ENCODE peak calls at places on chromosomes 12 and 14, in ten cellular contexts. One of them, this sample, is unnamed.
A peak's percentile ranks its signal among the peaks of the same experiment; 100 is the strongest.

GRCh38 chr14:75675265-75675960 is 14.4 kb downstream of the TTLL5 start:
- DNase-seq in CD4-positive, CD25-positive, alpha-beta regulatory T cell: no peak
- DNase-seq in tibial artery: no peak
- DNase-seq in endothelial cell of umbilical vein: no peak
- DNase-seq in A549: no peak
- DNase-seq in HepG2: no peak
- DNase-seq in SJSA1: no peak
- DNase-seq in small intestine: no peak
- DNase-seq in stomach: no peak
- DNase-seq in cardiac muscle cell: peak; percentile 11
- DNase-seq in this sample: no peak

GRCh38 chr14:76820700-76821099 is 5.5 kb upstream of the LRRC74A start:
- DNase-seq in SJSA1: no peak
- DNase-seq in HepG2: no peak
- DNase-seq in cardiac muscle cell: no peak
- DNase-seq in tibial artery: no peak
- DNase-seq in A549: no peak
- DNase-seq in endothelial cell of umbilical vein: no peak
- DNase-seq in stomach: no peak
- DNase-seq in small intestine: no peak
- DNase-seq in CD4-positive, CD25-positive, alpha-beta regulatory T cell: no peak
- DNase-seq in this sample: no peak

GRCh38 chr14:19873178-19873577 is 1.8 kb upstream of the OR4K2 start:
- DNase-seq in HepG2: no peak
- DNase-seq in A549: peak; percentile 23
- DNase-seq in cardiac muscle cell: no peak
- DNase-seq in SJSA1: no peak
- DNase-seq in CD4-positive, CD25-positive, alpha-beta regulatory T cell: no peak
- DNase-seq in small intestine: no peak
- DNase-seq in stomach: no peak
- DNase-seq in tibial artery: no peak
- DNase-seq in endothelial cell of umbilical vein: no peak
- DNase-seq in this sample: no peak

GRCh38 chr12:76311796-76312195 is 36.4 kb downstream of the BBS10 start:
- DNase-seq in A549: peak; percentile 43
- DNase-seq in CD4-positive, CD25-positive, alpha-beta regulatory T cell: no peak
- DNase-seq in small intestine: no peak
- DNase-seq in endothelial cell of umbilical vein: no peak
- DNase-seq in tibial artery: no peak
- DNase-seq in cardiac muscle cell: peak; percentile 39
- DNase-seq in SJSA1: peak; percentile 75
- DNase-seq in HepG2: no peak
- DNase-seq in stomach: no peak
- DNase-seq in this sample: no peak

GRCh38 chr12:12582895-12583303 is 20.2 kb upstream of the DUSP16 start:
- DNase-seq in cardiac muscle cell: peak; percentile 21
- DNase-seq in stomach: no peak
- DNase-seq in HepG2: peak; percentile 71
- DNase-seq in SJSA1: no peak
- DNase-seq in CD4-positive, CD25-positive, alpha-beta regulatory T cell: peak; percentile 62
- DNase-seq in tibial artery: no peak
- DNase-seq in A549: peak; percentile 94
- DNase-seq in endothelial cell of umbilical vein: no peak
- DNase-seq in small intestine: no peak
- DNase-seq in this sample: no peak

GRCh38 chr12:87274594-87275245 is 754.5 kb downstream of the C12orf50 start:
- DNase-seq in endothelial cell of umbilical vein: peak; percentile 47
- DNase-seq in small intestine: no peak
- DNase-seq in stomach: no peak
- DNase-seq in SJSA1: no peak
- DNase-seq in HepG2: no peak
- DNase-seq in A549: peak; percentile 42
- DNase-seq in tibial artery: no peak
- DNase-seq in cardiac muscle cell: peak; percentile 60
- DNase-seq in CD4-positive, CD25-positive, alpha-beta regulatory T cell: no peak
- DNase-seq in this sample: no peak

GRCh38 chr12:124938066-124938465 is 23.6 kb upstream of the UBC start:
- DNase-seq in tibial artery: no peak
- DNase-seq in HepG2: no peak
- DNase-seq in endothelial cell of umbilical vein: peak; percentile 33
- DNase-seq in CD4-positive, CD25-positive, alpha-beta regulatory T cell: peak; percentile 13
- DNase-seq in SJSA1: no peak
- DNase-seq in small intestine: no peak
- DNase-seq in A549: no peak
- DNase-seq in cardiac muscle cell: no peak
- DNase-seq in stomach: no peak
- DNase-seq in this sample: no peak

GRCh38 chr12:31523306-31523705 is 67.6 kb downstream of the DENND5B start:
- DNase-seq in stomach: no peak
- DNase-seq in small intestine: no peak
- DNase-seq in CD4-positive, CD25-positive, alpha-beta regulatory T cell: no peak
- DNase-seq in tibial artery: no peak
- DNase-seq in SJSA1: no peak
- DNase-seq in cardiac muscle cell: no peak
- DNase-seq in HepG2: no peak
- DNase-seq in endothelial cell of umbilical vein: no peak
- DNase-seq in A549: no peak
- DNase-seq in this sample: no peak

GRCh38 chr14:78798757-78799156 is 628.6 kb downstream of the NRXN3 start:
- DNase-seq in HepG2: no peak
- DNase-seq in CD4-positive, CD25-positive, alpha-beta regulatory T cell: no peak
- DNase-seq in endothelial cell of umbilical vein: no peak
- DNase-seq in SJSA1: peak; percentile 4
- DNase-seq in cardiac muscle cell: no peak
- DNase-seq in small intestine: no peak
- DNase-seq in stomach: no peak
- DNase-seq in tibial artery: no peak
- DNase-seq in A549: no peak
- DNase-seq in this sample: no peak

GRCh38 chr14:60981626-60982455 is 796 bp downstream of the SLC38A6 start:
- DNase-seq in cardiac muscle cell: peak; percentile 92
- DNase-seq in tibial artery: no peak
- DNase-seq in A549: peak; percentile 62
- DNase-seq in SJSA1: peak; percentile 36
- DNase-seq in stomach: no peak
- DNase-seq in CD4-positive, CD25-positive, alpha-beta regulatory T cell: peak; percentile 17
- DNase-seq in small intestine: no peak
- DNase-seq in HepG2: peak; percentile 45
- DNase-seq in endothelial cell of umbilical vein: peak; percentile 72
- DNase-seq in this sample: no peak

GRCh38 chr12:63911336-63911735 is 66.8 kb downstream of the SRGAP1 start:
- DNase-seq in A549: no peak
- DNase-seq in stomach: no peak
- DNase-seq in SJSA1: no peak
- DNase-seq in tibial artery: no peak
- DNase-seq in CD4-positive, CD25-positive, alpha-beta regulatory T cell: no peak
- DNase-seq in HepG2: no peak
- DNase-seq in small intestine: no peak
- DNase-seq in cardiac muscle cell: peak; percentile 11
- DNase-seq in endothelial cell of umbilical vein: no peak
- DNase-seq in this sample: no peak

GRCh38 chr14:91872517-91873470 is 5.5 kb upstream of the TC2N start:
- DNase-seq in tibial artery: peak; percentile 96
- DNase-seq in stomach: peak; percentile 94
- DNase-seq in endothelial cell of umbilical vein: peak; percentile 84
- DNase-seq in SJSA1: no peak
- DNase-seq in small intestine: peak; percentile 99
- DNase-seq in A549: peak; percentile 89
- DNase-seq in cardiac muscle cell: peak; percentile 91
- DNase-seq in CD4-positive, CD25-positive, alpha-beta regulatory T cell: peak; percentile 74
- DNase-seq in HepG2: no peak
- DNase-seq in this sample: peak; percentile 85

GRCh38 chr14:20413785-20414117 is 450 bp upstream of the TEP1 start:
- DNase-seq in A549: no peak
- DNase-seq in SJSA1: no peak
- DNase-seq in small intestine: peak; percentile 53
- DNase-seq in CD4-positive, CD25-positive, alpha-beta regulatory T cell: peak; percentile 73
- DNase-seq in stomach: no peak
- DNase-seq in endothelial cell of umbilical vein: peak; percentile 30
- DNase-seq in cardiac muscle cell: no peak
- DNase-seq in tibial artery: no peak
- DNase-seq in HepG2: no peak
- DNase-seq in this sample: no peak

GRCh38 chr14:64114796-64115195 is 179.4 kb downstream of the ESR2 start:
- DNase-seq in SJSA1: no peak
- DNase-seq in CD4-positive, CD25-positive, alpha-beta regulatory T cell: no peak
- DNase-seq in A549: no peak
- DNase-seq in tibial artery: peak; percentile 77
- DNase-seq in HepG2: no peak
- DNase-seq in cardiac muscle cell: no peak
- DNase-seq in small intestine: no peak
- DNase-seq in stomach: no peak
- DNase-seq in endothelial cell of umbilical vein: no peak
- DNase-seq in this sample: no peak
- H3K4me1 ChIP-seq in SJSA1: no peaks in the 10 kb centered on the region
- H3K4me1 ChIP-seq in CD4-positive, CD25-positive, alpha-beta regulatory T cell: no peaks in the 10 kb centered on the region
- H3K4me1 ChIP-seq in A549: no peaks in the 10 kb centered on the region
- H3K4me1 ChIP-seq in tibial artery: peaks cover 89% of the 10 kb centered on the region
- H3K4me1 ChIP-seq in HepG2: no peaks in the 10 kb centered on the region
- H3K4me1 ChIP-seq in cardiac muscle cell: peaks cover 3% of the 10 kb centered on the region
- H3K4me1 ChIP-seq in small intestine: no peaks in the 10 kb centered on the region
- H3K4me1 ChIP-seq in stomach: peaks cover 31% of the 10 kb centered on the region
- H3K4me1 ChIP-seq in endothelial cell of umbilical vein: peaks cover 4% of the 10 kb centered on the region
- H3K4me1 ChIP-seq in this sample: no peaks in the 10 kb centered on the region

GRCh38 chr12:34339922-34340321 is 317.6 kb downstream of the ALG10 start:
- DNase-seq in CD4-positive, CD25-positive, alpha-beta regulatory T cell: no peak
- DNase-seq in SJSA1: no peak
- DNase-seq in tibial artery: no peak
- DNase-seq in A549: no peak
- DNase-seq in endothelial cell of umbilical vein: no peak
- DNase-seq in stomach: no peak
- DNase-seq in cardiac muscle cell: no peak
- DNase-seq in small intestine: no peak
- DNase-seq in HepG2: no peak
- DNase-seq in this sample: no peak
- H3K9me3 ChIP-seq in CD4-positive, CD25-positive, alpha-beta regulatory T cell: no peaks in the 10 kb centered on the region
- H3K9me3 ChIP-seq in SJSA1: peaks cover 31% of the 10 kb centered on the region
- H3K9me3 ChIP-seq in tibial artery: peaks cover 26% of the 10 kb centered on the region
- H3K9me3 ChIP-seq in A549: no peaks in the 10 kb centered on the region
- H3K9me3 ChIP-seq in endothelial cell of umbilical vein: peaks cover 3% of the 10 kb centered on the region
- H3K9me3 ChIP-seq in stomach: peaks cover 92% of the 10 kb centered on the region
- H3K9me3 ChIP-seq in cardiac muscle cell: no peaks in the 10 kb centered on the region
- H3K9me3 ChIP-seq in small intestine: peaks cover 9% of the 10 kb centered on the region
- H3K9me3 ChIP-seq in HepG2: no peaks in the 10 kb centered on the region
- H3K9me3 ChIP-seq in this sample: peaks cover 12% of the 10 kb centered on the region

GRCh38 chr12:111088409-111088808 is 168.0 kb upstream of the MYL2 start:
- DNase-seq in stomach: no peak
- DNase-seq in small intestine: no peak
- DNase-seq in cardiac muscle cell: no peak
- DNase-seq in tibial artery: no peak
- DNase-seq in endothelial cell of umbilical vein: no peak
- DNase-seq in SJSA1: no peak
- DNase-seq in HepG2: no peak
- DNase-seq in CD4-positive, CD25-positive, alpha-beta regulatory T cell: no peak
- DNase-seq in A549: no peak
- DNase-seq in this sample: no peak

GRCh38 chr12:111091036-111091435 is 170.7 kb upstream of the MYL2 start:
- DNase-seq in stomach: no peak
- DNase-seq in cardiac muscle cell: no peak
- DNase-seq in tibial artery: no peak
- DNase-seq in CD4-positive, CD25-positive, alpha-beta regulatory T cell: no peak
- DNase-seq in SJSA1: no peak
- DNase-seq in endothelial cell of umbilical vein: no peak
- DNase-seq in A549: no peak
- DNase-seq in HepG2: no peak
- DNase-seq in small intestine: no peak
- DNase-seq in this sample: no peak

GRCh38 chr12:111089616-111090015 is 169.2 kb upstream of the MYL2 start:
- DNase-seq in small intestine: no peak
- DNase-seq in HepG2: no peak
- DNase-seq in SJSA1: no peak
- DNase-seq in endothelial cell of umbilical vein: no peak
- DNase-seq in cardiac muscle cell: no peak
- DNase-seq in stomach: no peak
- DNase-seq in CD4-positive, CD25-positive, alpha-beta regulatory T cell: no peak
- DNase-seq in A549: no peak
- DNase-seq in tibial artery: no peak
- DNase-seq in this sample: no peak

GRCh38 chr12:111094157-111094772 is 173.9 kb upstream of the MYL2 start:
- DNase-seq in CD4-positive, CD25-positive, alpha-beta regulatory T cell: no peak
- DNase-seq in A549: no peak
- DNase-seq in cardiac muscle cell: no peak
- DNase-seq in SJSA1: no peak
- DNase-seq in small intestine: no peak
- DNase-seq in tibial artery: no peak
- DNase-seq in stomach: no peak
- DNase-seq in endothelial cell of umbilical vein: no peak
- DNase-seq in HepG2: no peak
- DNase-seq in this sample: no peak

GRCh38 chr12:111093428-111094142 is 173.2 kb upstream of the MYL2 start:
- DNase-seq in SJSA1: no peak
- DNase-seq in cardiac muscle cell: no peak
- DNase-seq in small intestine: no peak
- DNase-seq in endothelial cell of umbilical vein: no peak
- DNase-seq in A549: no peak
- DNase-seq in tibial artery: no peak
- DNase-seq in HepG2: no peak
- DNase-seq in stomach: no peak
- DNase-seq in CD4-positive, CD25-positive, alpha-beta regulatory T cell: peak; percentile 38
- DNase-seq in this sample: no peak
- H3K4me1 ChIP-seq in SJSA1: no peaks in the 10 kb centered on the region
- H3K4me1 ChIP-seq in cardiac muscle cell: peaks cover 10% of the 10 kb centered on the region
- H3K4me1 ChIP-seq in small intestine: no peaks in the 10 kb centered on the region
- H3K4me1 ChIP-seq in endothelial cell of umbilical vein: no peaks in the 10 kb centered on the region
- H3K4me1 ChIP-seq in A549: no peaks in the 10 kb centered on the region
- H3K4me1 ChIP-seq in tibial artery: no peaks in the 10 kb centered on the region
- H3K4me1 ChIP-seq in HepG2: no peaks in the 10 kb centered on the region
- H3K4me1 ChIP-seq in stomach: no peaks in the 10 kb centered on the region
- H3K4me1 ChIP-seq in CD4-positive, CD25-positive, alpha-beta regulatory T cell: peaks cover 4% of the 10 kb centered on the region
- H3K4me1 ChIP-seq in this sample: no peaks in the 10 kb centered on the region

GRCh38 chr14:44963775-44964380 is 1.9 kb downstream of the TOGARAM1 start:
- DNase-seq in A549: peak; percentile 33
- DNase-seq in SJSA1: no peak
- DNase-seq in endothelial cell of umbilical vein: peak; percentile 14
- DNase-seq in small intestine: peak; percentile 10
- DNase-seq in HepG2: peak; percentile 41
- DNase-seq in stomach: no peak
- DNase-seq in cardiac muscle cell: no peak
- DNase-seq in CD4-positive, CD25-positive, alpha-beta regulatory T cell: peak; percentile 20
- DNase-seq in tibial artery: no peak
- DNase-seq in this sample: no peak

GRCh38 chr14:44960646-44961045 is 1.1 kb downstream of the KLHL28 start:
- DNase-seq in endothelial cell of umbilical vein: no peak
- DNase-seq in cardiac muscle cell: no peak
- DNase-seq in stomach: no peak
- DNase-seq in small intestine: no peak
- DNase-seq in SJSA1: no peak
- DNase-seq in A549: no peak
- DNase-seq in HepG2: no peak
- DNase-seq in CD4-positive, CD25-positive, alpha-beta regulatory T cell: no peak
- DNase-seq in tibial artery: no peak
- DNase-seq in this sample: no peak

GRCh38 chr14:44961151-44961729 is 507 bp downstream of the KLHL28 start:
- DNase-seq in A549: peak; percentile 53
- DNase-seq in stomach: peak; percentile 51
- DNase-seq in cardiac muscle cell: peak; percentile 78
- DNase-seq in CD4-positive, CD25-positive, alpha-beta regulatory T cell: peak; percentile 75
- DNase-seq in HepG2: no peak
- DNase-seq in small intestine: peak; percentile 72
- DNase-seq in SJSA1: peak; percentile 28
- DNase-seq in tibial artery: peak; percentile 71
- DNase-seq in endothelial cell of umbilical vein: peak; percentile 59
- DNase-seq in this sample: peak; percentile 76

GRCh38 chr14:44961730-44962572 is at the start of the genes KLHL28 and TOGARAM1:
- DNase-seq in tibial artery: peak; percentile 99
- DNase-seq in cardiac muscle cell: peak; percentile 100
- DNase-seq in CD4-positive, CD25-positive, alpha-beta regulatory T cell: peak; percentile 100
- DNase-seq in A549: peak; percentile 100
- DNase-seq in stomach: peak; percentile 98
- DNase-seq in HepG2: peak; percentile 100
- DNase-seq in SJSA1: peak; percentile 95
- DNase-seq in small intestine: peak; percentile 100
- DNase-seq in endothelial cell of umbilical vein: peak; percentile 100
- DNase-seq in this sample: peak; percentile 96

GRCh38 chr14:44962573-44963528 is 861 bp downstream of the TOGARAM1 start:
- DNase-seq in SJSA1: no peak
- DNase-seq in A549: peak; percentile 33
- DNase-seq in cardiac muscle cell: peak; percentile 70
- DNase-seq in tibial artery: peak; percentile 76
- DNase-seq in endothelial cell of umbilical vein: peak; percentile 69
- DNase-seq in small intestine: peak; percentile 34
- DNase-seq in CD4-positive, CD25-positive, alpha-beta regulatory T cell: peak; percentile 63
- DNase-seq in stomach: peak; percentile 49
- DNase-seq in HepG2: no peak
- DNase-seq in this sample: peak; percentile 70
- H3K9me3 ChIP-seq in SJSA1: no peaks in the 10 kb centered on the region
- H3K9me3 ChIP-seq in A549: no peaks in the 10 kb centered on the region
- H3K9me3 ChIP-seq in cardiac muscle cell: no peaks in the 10 kb centered on the region
- H3K9me3 ChIP-seq in tibial artery: no peaks in the 10 kb centered on the region
- H3K9me3 ChIP-seq in endothelial cell of umbilical vein: no peaks in the 10 kb centered on the region
- H3K9me3 ChIP-seq in small intestine: no peaks in the 10 kb centered on the region
- H3K9me3 ChIP-seq in CD4-positive, CD25-positive, alpha-beta regulatory T cell: peaks cover 3% of the 10 kb centered on the region
- H3K9me3 ChIP-seq in stomach: no peaks in the 10 kb centered on the region
- H3K9me3 ChIP-seq in HepG2: no peaks in the 10 kb centered on the region
- H3K9me3 ChIP-seq in this sample: no peaks in the 10 kb centered on the region